ENCODE peak calls at places on chromosomes 6 and 20, in six cellular contexts. Y is psoas muscle; R is right cardiac atrium; L is sigmoid colon; A is PC-9; G is CD8-positive, alpha-beta T cell. D is an unnamed sample. For H3K9me3, the result is how much of the 10 kb centered on the place peaks cover.

GRCh38 chr6:131314838-131315237 is 179.6 kb downstream of the AKAP7 start:
- DNase-seq in R (no peak), Y (no peak), G (no peak), L (no peak), A (no peak), D (no peak)

GRCh38 chr20:17626217-17627007 is 55.6 kb downstream of the RRBP1 start:
- DNase-seq in A (no peak), Y (peak), G (no peak), L (peak), R (peak), D (peak)

GRCh38 chr6:166008441-166009369 is 158.9 kb downstream of the TBXT start:
- DNase-seq in A (no peak), R (peak), G (no peak), L (peak), Y (no peak), D (no peak)

GRCh38 chr20:50484271-50484976 is 25.8 kb upstream of the PTPN1 start:
- DNase-seq in R (no peak), L (no peak), G (no peak), A (no peak), Y (no peak), D (no peak)

GRCh38 chr6:24581084-24581669 is 64.8 kb downstream of the KIAA0319 start:
- DNase-seq in Y (peak), R (peak), G (peak), L (peak), A (no peak), D (no peak)

GRCh38 chr6:6469074-6469473 is 119.4 kb upstream of the LY86 start:
- DNase-seq in R (no peak), L (no peak), G (no peak), A (peak), Y (no peak), D (no peak)

GRCh38 chr6:126188271-126188909 is 151.5 kb upstream of the CENPW start:
- DNase-seq in G (no peak), Y (no peak), A (peak), L (no peak), R (no peak), D (no peak)

GRCh38 chr6:10520468-10520867 is 683 bp upstream of the GCNT2 start:
- DNase-seq in Y (no peak), A (no peak), L (no peak), R (no peak), G (no peak), D (no peak)

GRCh38 chr20:49478754-49479689 is 3.4 kb downstream of the KCNB1 start:
- DNase-seq in A (no peak), G (no peak), Y (no peak), L (no peak), R (no peak), D (no peak)

GRCh38 chr6:141335889-141336288 is 796.8 kb upstream of the GJE1 start:
- DNase-seq in Y (no peak), A (peak), R (no peak), L (no peak), G (no peak), D (no peak)

GRCh38 chr6:97669191-97669651 is 386.2 kb upstream of the MMS22L start:
- DNase-seq in Y (no peak), L (no peak), G (no peak), R (peak), A (no peak), D (no peak)

GRCh38 chr6:41531591-41532582 is 14.3 kb upstream of the FOXP4 start:
- DNase-seq in A (no peak), L (no peak), G (peak), Y (no peak), R (no peak), D (peak)

GRCh38 chr6:83536034-83536646 is 23.8 kb downstream of the PRSS35 start:
- DNase-seq in L (no peak), R (peak), G (peak), A (peak), Y (no peak), D (no peak)

GRCh38 chr6:128209771-128210170 is 308.9 kb upstream of the THEMIS start:
- DNase-seq in G (no peak), Y (no peak), A (peak), L (no peak), R (no peak), D (no peak)

GRCh38 chr6:68046302-68046701 is 588.8 kb upstream of the ADGRB3 start:
- DNase-seq in Y (no peak), R (no peak), A (no peak), L (no peak), G (no peak), D (no peak)

GRCh38 chr6:15481414-15481813 is 181.4 kb downstream of the DTNBP1 start:
- DNase-seq in R (no peak), L (no peak), G (no peak), A (no peak), Y (no peak), D (no peak)

GRCh38 chr6:131309437-131309836 is 174.2 kb downstream of the AKAP7 start:
- DNase-seq in R (no peak), A (no peak), Y (no peak), L (no peak), G (no peak), D (no peak)

GRCh38 chr6:27541212-27541931 is 68.5 kb upstream of the ZNF184 start:
- DNase-seq in G (no peak), Y (no peak), L (no peak), A (no peak), R (no peak), D (no peak)

GRCh38 chr6:142294681-142295080 is 7.1 kb upstream of the ADGRG6 start:
- DNase-seq in G (no peak), R (no peak), Y (no peak), A (no peak), L (no peak), D (no peak)

GRCh38 chr6:148443798-148444560 is 101.3 kb downstream of the SASH1 start:
- DNase-seq in G (no peak), A (no peak), Y (no peak), R (no peak), L (no peak), D (no peak)

GRCh38 chr6:133710826-133711225 is 178.1 kb upstream of the TCF21 start:
- DNase-seq in G (no peak), Y (no peak), L (no peak), A (no peak), R (no peak), D (no peak)

GRCh38 chr20:60463798-60464197 is 505.6 kb downstream of the CDH26 start:
- DNase-seq in G (no peak), A (no peak), L (no peak), R (no peak), Y (no peak), D (no peak)

GRCh38 chr20:60455272-60455671 is 497.0 kb downstream of the CDH26 start:
- DNase-seq in Y (no peak), L (no peak), R (no peak), G (no peak), A (no peak), D (no peak)

GRCh38 chr20:60454491-60454890 is 496.3 kb downstream of the CDH26 start:
- DNase-seq in L (no peak), G (no peak), A (no peak), Y (no peak), R (no peak), D (no peak)

GRCh38 chr20:60461993-60462392 is 503.8 kb downstream of the CDH26 start:
- DNase-seq in G (no peak), Y (no peak), A (no peak), R (no peak), L (no peak), D (no peak)

GRCh38 chr20:60459212-60459611 is 501.0 kb downstream of the CDH26 start:
- DNase-seq in R (no peak), G (no peak), L (no peak), A (no peak), Y (no peak), D (no peak)
- H3K9me3 ChIP-seq in R (under half), G (under half), L (under half), A (under half), Y (under half), D (under half)

DNA sequence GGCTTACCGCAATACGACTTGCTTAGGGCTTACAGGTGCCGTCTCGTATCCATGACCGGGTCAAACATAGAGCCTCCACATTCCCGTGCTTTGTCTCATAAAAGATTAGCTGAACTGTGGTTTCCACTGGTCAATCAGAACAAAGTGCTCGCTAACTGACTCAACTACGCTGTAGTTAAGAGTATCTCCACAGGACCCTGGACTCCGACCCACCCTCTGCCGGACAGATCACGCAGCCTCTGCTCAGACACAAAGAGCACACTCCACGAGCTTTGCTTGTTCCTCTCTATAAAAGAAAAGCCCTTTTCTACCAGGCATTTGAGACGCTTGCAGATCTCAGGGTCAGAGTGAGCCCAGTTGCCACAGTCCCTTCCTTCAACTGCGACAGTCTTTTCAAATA is 298.8 kb upstream of the CDH4 start:
- DNase-seq in A (no peak), R (no peak), L (no peak), G (no peak), Y (no peak), D (no peak)
- H3K9me3 ChIP-seq in A (under half), R (under half), L (under half), G (under half), Y (under half), D (under half)

GRCh38 chr6:167663784-167664432 is 162.8 kb upstream of the AFDN start:
- DNase-seq in A (no peak), R (no peak), L (no peak), Y (no peak), G (no peak), D (no peak)

GRCh38 chr6:167662881-167663205 is 163.9 kb upstream of the AFDN start:
- DNase-seq in G (no peak), A (no peak), R (no peak), Y (no peak), L (no peak), D (no peak)

GRCh38 chr6:167661456-167662103 is 165.1 kb upstream of the AFDN start:
- DNase-seq in R (no peak), G (no peak), A (no peak), Y (no peak), L (no peak), D (no peak)

GRCh38 chr6:167660944-167661343 is 165.8 kb upstream of the AFDN start:
- DNase-seq in Y (no peak), R (no peak), A (no peak), G (no peak), L (no peak), D (no peak)

GRCh38 chr6:167662104-167662880 is 164.4 kb upstream of the AFDN start:
- DNase-seq in G (no peak), Y (no peak), L (no peak), R (no peak), A (no peak), D (no peak)
- H3K9me3 ChIP-seq in G (under half), Y (under half), L (under half), R (under half), A (under half), D (under half)

DNA sequence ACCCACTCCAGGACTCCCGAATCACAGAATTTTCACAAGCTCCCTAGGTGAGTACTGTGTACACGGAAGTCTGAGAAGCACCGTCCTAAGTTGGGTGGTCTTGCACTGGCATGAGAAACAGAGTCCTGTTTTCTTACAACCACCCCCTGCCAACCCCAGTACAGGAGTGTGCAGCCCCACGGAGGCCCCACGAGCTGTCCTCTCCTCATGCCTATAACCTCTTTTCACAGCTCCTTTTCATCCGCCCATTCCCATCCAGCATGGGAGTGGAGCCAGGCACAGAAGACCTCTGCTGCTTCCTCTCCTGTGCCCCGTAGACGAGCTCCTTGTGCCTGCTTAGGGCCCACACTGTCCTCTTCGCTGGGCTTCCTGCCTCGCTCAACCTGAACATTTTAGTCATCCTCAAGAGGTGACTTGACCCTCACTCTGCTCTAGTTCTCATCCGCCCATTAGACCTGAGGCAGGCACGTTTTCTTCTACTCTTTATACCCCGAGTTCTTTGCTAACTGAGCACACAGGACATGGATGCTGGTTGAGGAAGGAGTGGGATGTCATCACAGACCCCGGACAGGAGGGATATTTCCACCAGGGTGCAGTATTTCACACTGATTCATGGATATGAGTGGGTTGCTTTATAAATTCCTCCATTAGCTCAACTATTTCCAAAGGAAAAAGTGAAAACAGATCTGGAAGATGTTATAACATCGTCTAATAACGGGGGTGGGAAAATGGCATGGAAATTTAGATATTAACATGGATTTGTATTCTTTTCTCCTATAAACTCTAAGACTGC is 160.5 kb downstream of the TTLL2 start:
- DNase-seq in L (no peak), R (peak), A (no peak), Y (no peak), G (no peak), D (no peak)
- H3K9me3 ChIP-seq in L (under half), R (under half), A (under half), Y (under half), G (under half), D (under half)

GRCh38 chr20:34237942-34238341 is 3.3 kb upstream of the ASIP start:
- DNase-seq in A (no peak), Y (no peak), R (no peak), G (no peak), L (no peak), D (no peak)
- H3K9me3 ChIP-seq in A (under half), Y (under half), R (under half), G (under half), L (under half), D (under half)

GRCh38 chr6:168130683-168131371 is 51.8 kb upstream of the FRMD1 start:
- DNase-seq in L (peak), G (peak), R (no peak), A (no peak), Y (no peak), D (peak)
- H3K9me3 ChIP-seq in L (under half), G (under half), R (under half), A (under half), Y (under half), D (under half)

D was measured in kidney.